ENCODE peak calls at places on chromosomes 6 and 20, in ten cellular contexts. U is activated gamma-delta T cell treated with anti-CD3 and anti-CD28 coated beads, Interleukin-2, amount 50 U/mL, for 16 hours; W is T-helper 22 cell; B is left colon; F is naive thymus-derived CD4-positive, alpha-beta T cell; E is AG10803; V is trophoblast cell; A is EH; X is PC-9; L is DMS 273 treated with DMSO at 0.1 percent for 48 hours. T is an unnamed sample.

GRCh38 chr6:29926081-29926794 is 16.1 kb upstream of the HLA-A start:
- DNase-seq in F (peak), A (no peak), E (peak), B (peak), W (no peak), L (no peak), U (no peak), V (no peak), X (peak), T (no peak)

GRCh38 chr6:28888097-28888496 is 35.7 kb downstream of the TRIM27 start:
- DNase-seq in B (no peak), U (no peak), A (no peak), L (no peak), X (no peak), F (no peak), E (no peak), V (no peak), W (no peak), T (no peak)

GRCh38 chr6:25315194-25315593 is 36.0 kb downstream of the CARMIL1 start:
- DNase-seq in A (no peak), X (no peak), B (no peak), W (no peak), U (no peak), E (no peak), F (no peak), L (no peak), V (no peak), T (no peak)

GRCh38 chr20:3461191-3461874 is 9.5 kb upstream of the ATRN start:
- DNase-seq in L (peak), E (peak), A (peak), V (no peak), W (no peak), X (no peak), U (no peak), B (no peak), F (no peak), T (no peak)

GRCh38 chr6:10756085-10756484 is 8.5 kb downstream of the TMEM14B start:
- DNase-seq in X (no peak), E (no peak), F (no peak), W (no peak), U (no peak), B (no peak), V (no peak), L (no peak), A (no peak), T (no peak)

GRCh38 chr6:149179431-149179830 is 138.1 kb upstream of the TAB2 start:
- DNase-seq in F (no peak), A (peak), X (no peak), U (no peak), W (no peak), L (no peak), B (no peak), E (no peak), V (no peak), T (no peak)

GRCh38 chr20:17558154-17558940 is 11.5 kb upstream of the DSTN start:
- DNase-seq in U (no peak), X (peak), E (peak), W (no peak), V (peak), B (no peak), F (no peak), L (no peak), A (peak), T (no peak)

GRCh38 chr6:16752206-16752867 is 8.9 kb downstream of the ATXN1 start:
- DNase-seq in B (no peak), V (peak), F (no peak), X (peak), W (no peak), E (peak), U (no peak), A (peak), L (no peak), T (no peak)

GRCh38 chr20:44583179-44583578 is 800 bp downstream of the PKIG start:
- DNase-seq in W (no peak), A (peak), L (no peak), X (no peak), F (no peak), B (no peak), E (no peak), U (no peak), V (no peak), T (no peak)

GRCh38 chr6:170497845-170498281 is 55.2 kb downstream of the PSMB1 start:
- DNase-seq in E (no peak), U (no peak), F (no peak), V (peak), B (no peak), L (no peak), X (no peak), W (no peak), A (no peak), T (no peak)

GRCh38 chr20:542777-543368 is 717 bp downstream of the CSNK2A1 start:
- DNase-seq in B (peak), F (peak), E (no peak), X (peak), L (no peak), A (peak), U (no peak), V (peak), W (no peak), T (no peak)

GRCh38 chr6:5412017-5412416 is 150.7 kb downstream of the FARS2 start:
- DNase-seq in A (no peak), U (no peak), F (no peak), E (no peak), W (no peak), V (no peak), B (no peak), L (no peak), X (no peak), T (no peak)

GRCh38 chr6:9511157-9511556 is 903.7 kb downstream of the TFAP2A start:
- DNase-seq in B (no peak), W (no peak), F (no peak), A (no peak), X (no peak), E (no peak), U (no peak), V (peak), L (no peak), T (no peak)

GRCh38 chr6:75207211-75207984 is 1.5 kb upstream of the COL12A1 start:
- DNase-seq in E (peak), L (no peak), A (peak), B (peak), V (no peak), F (no peak), U (no peak), X (no peak), W (no peak), T (no peak)

GRCh38 chr20:64156136-64156885 is 7.9 kb upstream of the MYT1 start:
- DNase-seq in X (no peak), V (no peak), W (no peak), L (no peak), E (no peak), B (no peak), A (no peak), U (no peak), F (no peak), T (no peak)

GRCh38 chr6:108736832-108737231 is 111.4 kb upstream of the ARMC2 start:
- DNase-seq in A (peak), U (no peak), X (peak), V (peak), F (no peak), E (peak), B (no peak), W (no peak), L (no peak), T (no peak)

GRCh38 chr20:58084566-58084965 is 143.9 kb downstream of the ANKRD60 start:
- DNase-seq in W (no peak), U (no peak), A (no peak), V (no peak), B (no peak), X (no peak), F (no peak), E (no peak), L (no peak), T (no peak)

GRCh38 chr6:87483929-87484328 is 11.2 kb downstream of the SLC35A1 start:
- DNase-seq in V (peak), A (peak), W (no peak), E (peak), B (no peak), X (peak), U (no peak), L (no peak), F (no peak), T (no peak)

GRCh38 chr6:73081955-73082354 is 143.3 kb downstream of the KHDC1L start:
- DNase-seq in X (no peak), U (no peak), V (no peak), B (no peak), A (no peak), L (no peak), F (no peak), E (no peak), W (no peak), T (no peak)

GRCh38 chr20:56429496-56429895 is 17.4 kb downstream of the CASS4 start:
- DNase-seq in U (no peak), X (no peak), L (no peak), E (peak), V (peak), F (no peak), B (no peak), A (peak), W (no peak), T (no peak)

GRCh38 chr6:80217799-80218198 is 111.3 kb downstream of the BCKDHB start:
- DNase-seq in F (no peak), L (no peak), E (peak), V (no peak), X (no peak), A (peak), W (no peak), U (no peak), B (no peak), T (no peak)

GRCh38 chr6:16168858-16169257 is 40.0 kb downstream of the MYLIP start:
- DNase-seq in L (peak), X (no peak), F (no peak), W (no peak), A (peak), U (no peak), V (no peak), E (peak), B (no peak), T (no peak)

GRCh38 chr20:9889270-9889981 is 50.5 kb upstream of the PAK5 start:
- DNase-seq in W (no peak), E (no peak), V (no peak), B (no peak), L (no peak), X (no peak), F (no peak), U (no peak), A (peak), T (peak)

GRCh38 chr6:28134015-28134414 is 7.7 kb upstream of the ZKSCAN8 start:
- DNase-seq in A (peak), F (peak), W (no peak), V (peak), U (no peak), X (no peak), L (no peak), E (peak), B (peak), T (no peak)

GRCh38 chr6:17032595-17033591 is 69.0 kb upstream of the STMND1 start:
- DNase-seq in V (peak), W (no peak), F (no peak), U (no peak), B (peak), A (peak), E (peak), L (no peak), X (peak), T (no peak)

GRCh38 chr20:4681971-4682370 is 39.7 kb upstream of the PRND start:
- DNase-seq in A (peak), V (peak), L (no peak), B (no peak), E (peak), U (no peak), F (no peak), W (no peak), X (no peak), T (no peak)

GRCh38 chr6:130906736-130907381 is 79.7 kb downstream of the SMLR1 start:
- DNase-seq in L (no peak), B (no peak), V (no peak), W (no peak), U (no peak), A (peak), X (no peak), F (no peak), E (peak), T (no peak)

GRCh38 chr6:73898599-73898998 is 202.6 kb downstream of the CD109 start:
- DNase-seq in A (no peak), X (no peak), W (no peak), F (no peak), B (no peak), V (no peak), L (no peak), U (no peak), E (peak), T (no peak)

T was measured in NK-92 treated with Interleukin-12 subunit alpha and Interleukin-12 subunit beta, amount 100 ng/mL, for 24 hours.